ENCODE peak calls at places on chromosomes 12 and 14, in six cellular contexts. One of them, this sample, is unnamed.

GRCh38 chr12:88921890-88922532 is 341.7 kb upstream of the KITLG start:
- DNase-seq in H9: no peak
- DNase-seq in IMR-90: no peak
- DNase-seq in neuronal stem cell: no peak
- DNase-seq in trophoblast cell: peak
- DNase-seq in H1: no peak
- DNase-seq in this sample: no peak

GRCh38 chr14:42335918-42336317 is 729.2 kb downstream of the LRFN5 start:
- DNase-seq in H9: peak
- DNase-seq in IMR-90: no peak
- DNase-seq in neuronal stem cell: no peak
- DNase-seq in trophoblast cell: no peak
- DNase-seq in H1: peak
- DNase-seq in this sample: no peak

GRCh38 chr14:58667900-58668299 is 30.1 kb downstream of the DACT1 start:
- DNase-seq in H9: no peak
- DNase-seq in IMR-90: no peak
- DNase-seq in neuronal stem cell: no peak
- DNase-seq in trophoblast cell: no peak
- DNase-seq in H1: no peak
- DNase-seq in this sample: no peak

GRCh38 chr12:112018571-112019237 is 5.5 kb downstream of the ERP29 start:
- DNase-seq in H9: no peak
- DNase-seq in IMR-90: peak
- DNase-seq in neuronal stem cell: no peak
- DNase-seq in trophoblast cell: no peak
- DNase-seq in H1: no peak
- DNase-seq in this sample: peak

GRCh38 chr12:130463818-130464663 is 126.4 kb downstream of the PIWIL1 start:
- DNase-seq in H9: no peak
- DNase-seq in IMR-90: no peak
- DNase-seq in neuronal stem cell: no peak
- DNase-seq in trophoblast cell: no peak
- DNase-seq in H1: no peak
- DNase-seq in this sample: no peak

GRCh38 chr14:65788876-65789859 is 376.6 kb downstream of the FUT8 start:
- DNase-seq in H9: no peak
- DNase-seq in IMR-90: no peak
- DNase-seq in neuronal stem cell: no peak
- DNase-seq in trophoblast cell: no peak
- DNase-seq in H1: no peak
- DNase-seq in this sample: no peak

GRCh38 chr12:7869137-7869536 is 3.6 kb downstream of the SLC2A14 start:
- DNase-seq in H9: no peak
- DNase-seq in IMR-90: peak
- DNase-seq in neuronal stem cell: no peak
- DNase-seq in trophoblast cell: peak
- DNase-seq in H1: no peak
- DNase-seq in this sample: no peak

GRCh38 chr14:44812672-44813071 is 149.1 kb downstream of the KLHL28 start:
- DNase-seq in H9: peak
- DNase-seq in IMR-90: no peak
- DNase-seq in neuronal stem cell: no peak
- DNase-seq in trophoblast cell: no peak
- DNase-seq in H1: no peak
- DNase-seq in this sample: no peak

GRCh38 chr12:47835831-47836155 is 16.1 kb upstream of the HDAC7 start:
- DNase-seq in H9: peak
- DNase-seq in IMR-90: no peak
- DNase-seq in neuronal stem cell: no peak
- DNase-seq in trophoblast cell: no peak
- DNase-seq in H1: no peak
- DNase-seq in this sample: no peak

GRCh38 chr14:100602621-100603020 is 15.4 kb upstream of the BEGAIN start:
- DNase-seq in H9: no peak
- DNase-seq in IMR-90: no peak
- DNase-seq in neuronal stem cell: no peak
- DNase-seq in trophoblast cell: no peak
- DNase-seq in H1: no peak
- DNase-seq in this sample: no peak

GRCh38 chr12:3540387-3541320 is 49.7 kb downstream of the PRMT8 start:
- DNase-seq in H9: peak
- DNase-seq in IMR-90: no peak
- DNase-seq in neuronal stem cell: no peak
- DNase-seq in trophoblast cell: no peak
- DNase-seq in H1: peak
- DNase-seq in this sample: no peak

GRCh38 chr14:101408077-101408831 is 153.0 kb upstream of the DIO3 start:
- DNase-seq in H9: no peak
- DNase-seq in IMR-90: peak
- DNase-seq in neuronal stem cell: no peak
- DNase-seq in trophoblast cell: no peak
- DNase-seq in H1: no peak
- DNase-seq in this sample: no peak

GRCh38 chr12:97306121-97306520 is 156.5 kb upstream of the RMST start:
- DNase-seq in H9: no peak
- DNase-seq in IMR-90: no peak
- DNase-seq in neuronal stem cell: no peak
- DNase-seq in trophoblast cell: no peak
- DNase-seq in H1: no peak
- DNase-seq in this sample: no peak

GRCh38 chr12:57896437-57897201 is 44.7 kb upstream of the ATP23 start:
- DNase-seq in H9: peak
- DNase-seq in IMR-90: peak
- DNase-seq in neuronal stem cell: peak
- DNase-seq in trophoblast cell: no peak
- DNase-seq in H1: peak
- DNase-seq in this sample: peak

GRCh38 chr12:92133166-92133565 is 12.5 kb downstream of the BTG1 start:
- DNase-seq in H9: no peak
- DNase-seq in IMR-90: no peak
- DNase-seq in neuronal stem cell: no peak
- DNase-seq in trophoblast cell: no peak
- DNase-seq in H1: no peak
- DNase-seq in this sample: no peak

DNA sequence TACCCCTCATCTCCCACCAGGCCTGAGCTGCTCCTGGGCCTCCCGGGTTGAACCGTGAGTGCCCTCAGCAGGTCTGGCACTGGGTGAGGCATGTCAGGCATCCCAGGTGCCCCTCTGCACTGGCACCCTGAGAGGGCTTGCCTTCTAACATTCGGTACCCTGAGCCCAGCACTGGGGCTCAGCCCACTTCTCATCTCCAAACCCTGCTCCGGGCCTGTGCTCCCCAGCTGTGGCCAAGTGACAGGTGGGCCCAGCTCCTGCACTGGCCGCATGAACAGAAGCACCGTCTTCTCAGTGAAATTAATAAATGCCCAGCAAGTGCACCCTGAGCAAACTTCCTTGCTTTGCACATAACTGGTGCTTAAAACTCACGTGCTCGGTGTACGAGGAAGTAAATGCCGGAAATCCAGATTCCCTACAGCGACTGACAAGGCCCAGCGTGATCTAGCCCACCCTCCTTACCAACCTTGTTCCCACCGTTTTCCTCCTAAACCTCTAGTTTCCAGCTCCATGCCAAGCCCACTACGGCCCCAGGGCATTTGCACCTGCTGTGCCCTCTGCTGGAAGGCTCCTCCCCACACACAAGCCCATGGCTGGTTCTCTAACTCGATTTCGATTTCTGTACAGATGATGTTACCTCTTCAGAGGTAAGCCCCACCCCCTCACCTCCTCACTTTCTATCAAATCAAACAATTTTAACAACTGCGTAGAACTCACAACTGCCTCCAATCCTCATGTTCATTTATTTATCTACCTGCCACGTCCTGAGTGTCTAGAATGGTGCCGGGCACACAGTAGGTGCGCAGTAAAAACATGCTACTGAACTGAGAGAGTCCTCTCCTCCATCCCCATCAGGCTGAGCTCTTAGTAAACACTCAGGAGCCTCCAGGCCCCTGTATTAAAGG is 115.3 kb upstream of the NCOR2 start:
- DNase-seq in H9: no peak
- DNase-seq in IMR-90: no peak
- DNase-seq in neuronal stem cell: no peak
- DNase-seq in trophoblast cell: no peak
- DNase-seq in H1: no peak
- DNase-seq in this sample: no peak
- H2AK5ac ChIP-seq in H9: no peak
- H2AK5ac ChIP-seq in IMR-90: peak
- H2AK5ac ChIP-seq in neuronal stem cell: peak
- H2AK5ac ChIP-seq in trophoblast cell: peak
- H2AK5ac ChIP-seq in H1: no peak
- H2AK5ac ChIP-seq in this sample: peak

GRCh38 chr12:132713123-132713522 is 2.5 kb downstream of the PGAM5 start:
- DNase-seq in H9: no peak
- DNase-seq in IMR-90: no peak
- DNase-seq in neuronal stem cell: no peak
- DNase-seq in trophoblast cell: no peak
- DNase-seq in H1: no peak
- DNase-seq in this sample: no peak

GRCh38 chr12:132710062-132710421 is 600 bp upstream of the PGAM5 start:
- DNase-seq in H9: no peak
- DNase-seq in IMR-90: no peak
- DNase-seq in neuronal stem cell: no peak
- DNase-seq in trophoblast cell: no peak
- DNase-seq in H1: no peak
- DNase-seq in this sample: no peak

GRCh38 chr12:132710422-132711168 is at the start of gene PGAM5:
- DNase-seq in H9: peak
- DNase-seq in IMR-90: peak
- DNase-seq in neuronal stem cell: peak
- DNase-seq in trophoblast cell: peak
- DNase-seq in H1: peak
- DNase-seq in this sample: peak

GRCh38 chr12:132708150-132708549 is 2.5 kb upstream of the PGAM5 start:
- DNase-seq in H9: no peak
- DNase-seq in IMR-90: no peak
- DNase-seq in neuronal stem cell: no peak
- DNase-seq in trophoblast cell: no peak
- DNase-seq in H1: no peak
- DNase-seq in this sample: no peak

DNA sequence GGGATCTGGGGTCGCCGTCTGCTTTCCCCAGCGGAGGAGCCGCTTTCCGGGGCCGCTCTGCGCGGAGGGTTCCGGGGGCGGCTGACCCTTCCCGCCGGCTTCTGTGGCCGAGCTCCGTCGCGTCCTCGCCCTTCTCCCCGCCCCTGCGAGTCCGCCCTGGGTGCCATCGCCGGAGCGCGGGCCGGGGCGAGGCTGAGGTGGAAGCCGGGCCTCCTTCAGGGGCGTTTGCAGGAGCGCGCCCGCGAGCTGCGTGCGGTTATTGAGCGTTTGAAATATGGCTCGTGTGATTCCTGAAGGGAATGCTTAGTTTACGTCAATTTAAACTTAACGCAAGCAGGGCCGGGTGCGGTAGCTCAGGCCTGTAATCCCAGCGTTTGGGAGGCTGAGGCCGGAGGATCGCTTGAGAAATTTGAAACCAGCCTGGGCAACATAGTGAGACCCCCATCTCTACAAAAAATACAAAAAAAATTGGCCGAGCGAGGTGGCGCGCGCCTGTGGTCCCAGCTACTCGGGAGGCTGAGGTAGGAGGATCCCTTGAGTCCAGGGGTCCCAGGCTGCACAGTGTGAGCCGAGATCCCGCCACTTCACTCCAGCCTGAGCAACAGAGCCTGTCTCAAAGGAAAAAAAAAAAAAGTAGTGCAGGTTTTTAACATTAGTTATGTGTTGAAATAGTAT is 664 bp downstream of the PGAM5 start:
- DNase-seq in H9: no peak
- DNase-seq in IMR-90: peak
- DNase-seq in neuronal stem cell: no peak
- DNase-seq in trophoblast cell: no peak
- DNase-seq in H1: peak
- DNase-seq in this sample: peak
- H4K91ac ChIP-seq in H9: no peak
- H4K91ac ChIP-seq in IMR-90: no peak
- H4K91ac ChIP-seq in neuronal stem cell: no peak
- H4K91ac ChIP-seq in trophoblast cell: peak
- H4K91ac ChIP-seq in H1: peak
- H4K91ac ChIP-seq in this sample: no peak

DNA sequence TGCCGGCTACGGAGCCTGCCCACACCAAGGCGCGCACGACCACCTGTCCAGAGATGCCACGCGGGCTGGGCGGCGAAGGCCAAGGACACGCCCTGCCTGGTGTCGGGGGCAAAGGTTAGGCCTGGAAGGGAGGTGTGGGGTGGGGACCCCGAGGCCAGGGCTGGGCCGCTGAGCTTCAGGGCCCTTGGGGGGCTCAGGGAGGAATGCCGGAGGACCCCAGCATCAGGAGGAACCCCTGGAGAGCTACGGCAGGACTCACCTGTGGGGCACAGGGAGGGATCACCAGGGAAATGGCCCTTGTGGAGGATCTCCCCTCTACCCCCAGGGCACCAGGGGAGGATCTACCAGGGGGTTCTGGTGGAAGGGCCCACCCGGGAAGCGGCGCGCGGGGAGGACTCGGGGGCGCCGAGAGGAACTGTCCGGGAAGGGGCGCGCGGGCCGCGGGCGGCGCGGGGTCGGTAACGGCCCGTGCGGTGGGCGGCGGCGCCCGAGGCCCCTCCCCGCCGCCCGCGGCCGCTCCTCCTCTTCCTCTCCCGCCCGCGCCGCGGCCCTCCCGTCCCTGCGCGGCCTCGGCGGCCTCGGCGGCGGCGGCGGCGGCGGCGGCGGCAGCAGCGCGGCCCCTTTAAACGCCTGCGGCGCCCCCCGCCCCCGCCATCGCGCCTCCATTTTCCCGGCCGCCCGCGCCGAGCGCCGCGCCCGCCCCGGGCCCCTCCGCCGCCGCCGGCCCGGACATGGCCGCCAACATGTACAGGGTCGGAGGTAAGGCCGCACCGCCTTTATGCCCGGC is at the start of gene MTA1:
- DNase-seq in H9: no peak
- DNase-seq in IMR-90: peak
- DNase-seq in neuronal stem cell: peak
- DNase-seq in trophoblast cell: no peak
- DNase-seq in H1: no peak
- DNase-seq in this sample: peak
- H2AK5ac ChIP-seq in H9: no peak
- H2AK5ac ChIP-seq in IMR-90: peak
- H2AK5ac ChIP-seq in neuronal stem cell: peak
- H2AK5ac ChIP-seq in trophoblast cell: peak
- H2AK5ac ChIP-seq in H1: peak
- H2AK5ac ChIP-seq in this sample: peak

DNA sequence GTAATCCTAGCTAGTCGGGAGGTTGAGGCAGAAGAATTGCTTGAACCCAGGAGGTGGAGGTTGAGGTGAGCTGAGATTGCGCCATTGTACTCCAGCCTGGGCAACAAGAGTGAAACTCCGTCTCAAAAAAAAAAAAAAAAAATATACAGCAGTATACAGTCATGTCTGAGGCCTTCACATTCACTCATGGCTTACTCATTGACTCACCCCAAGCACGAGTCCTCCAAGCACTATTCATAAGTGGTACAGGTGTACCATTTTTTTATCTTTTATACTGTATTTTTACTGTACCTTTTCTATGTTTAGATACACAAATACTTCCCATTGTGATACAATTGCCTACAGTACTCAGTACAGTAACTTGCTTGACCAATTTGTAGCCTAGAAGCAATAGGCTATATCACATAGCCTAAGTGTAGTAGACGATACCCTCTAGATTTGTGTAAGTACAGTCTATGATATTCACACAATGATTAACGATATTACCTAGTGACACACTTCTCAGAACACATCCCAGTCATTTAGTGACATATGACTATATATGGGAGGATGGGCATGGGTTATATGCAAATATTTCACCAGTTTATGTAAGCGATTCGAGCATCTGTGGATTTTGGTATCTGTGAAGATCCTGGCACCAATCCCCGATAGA is 12.2 kb downstream of the LLPH start:
- DNase-seq in H9: no peak
- DNase-seq in IMR-90: peak
- DNase-seq in neuronal stem cell: no peak
- DNase-seq in trophoblast cell: no peak
- DNase-seq in H1: no peak
- DNase-seq in this sample: no peak
- H4K91ac ChIP-seq in H9: no peak
- H4K91ac ChIP-seq in IMR-90: no peak
- H4K91ac ChIP-seq in neuronal stem cell: no peak
- H4K91ac ChIP-seq in trophoblast cell: no peak
- H4K91ac ChIP-seq in H1: no peak
- H4K91ac ChIP-seq in this sample: no peak

This sample was measured in mesenchymal stem cell.